ENCODE peak calls at places on chromosomes 7 and 10, in seven cellular contexts. One of them, this sample, is unnamed.

GRCh38 chr10:66637273-66638036 is 288.4 kb upstream of the LRRTM3 start:
- DNase-seq in pancreas: no peak
- DNase-seq in left ventricle myocardium inferior: no peak
- DNase-seq in foreskin fibroblast: peak; percentile 59
- DNase-seq in fibroblast of pulmonary artery: peak; percentile 0
- DNase-seq in transverse colon: no peak
- DNase-seq in adrenal gland: no peak
- DNase-seq in this sample: peak; percentile 1

GRCh38 chr10:52911163-52911562 is 138.6 kb upstream of the MBL2 start:
- DNase-seq in pancreas: no peak
- DNase-seq in left ventricle myocardium inferior: no peak
- DNase-seq in foreskin fibroblast: no peak
- DNase-seq in fibroblast of pulmonary artery: no peak
- DNase-seq in transverse colon: no peak
- DNase-seq in adrenal gland: no peak
- DNase-seq in this sample: no peak

GRCh38 chr7:15747187-15748111 is 61.0 kb upstream of the MEOX2 start:
- DNase-seq in pancreas: no peak
- DNase-seq in left ventricle myocardium inferior: no peak
- DNase-seq in foreskin fibroblast: peak; percentile 32
- DNase-seq in fibroblast of pulmonary artery: peak; percentile 47
- DNase-seq in transverse colon: no peak
- DNase-seq in adrenal gland: peak; percentile 72
- DNase-seq in this sample: no peak

GRCh38 chr10:34804306-34804705 is 10.8 kb downstream of the PARD3 start:
- DNase-seq in pancreas: no peak
- DNase-seq in left ventricle myocardium inferior: no peak
- DNase-seq in foreskin fibroblast: peak; percentile 33
- DNase-seq in fibroblast of pulmonary artery: no peak
- DNase-seq in transverse colon: no peak
- DNase-seq in adrenal gland: no peak
- DNase-seq in this sample: no peak

GRCh38 chr10:30435068-30435422 is 1.1 kb downstream of the MAP3K8 start:
- DNase-seq in pancreas: no peak
- DNase-seq in left ventricle myocardium inferior: peak; percentile 42
- DNase-seq in foreskin fibroblast: no peak
- DNase-seq in fibroblast of pulmonary artery: peak; percentile 62
- DNase-seq in transverse colon: peak; percentile 51
- DNase-seq in adrenal gland: peak; percentile 35
- DNase-seq in this sample: no peak

GRCh38 chr7:139362302-139362701 is 2.6 kb downstream of the LUC7L2 start:
- DNase-seq in pancreas: no peak
- DNase-seq in left ventricle myocardium inferior: no peak
- DNase-seq in foreskin fibroblast: peak; percentile 12
- DNase-seq in fibroblast of pulmonary artery: peak; percentile 15
- DNase-seq in transverse colon: no peak
- DNase-seq in adrenal gland: no peak
- DNase-seq in this sample: no peak

GRCh38 chr7:139619367-139619657 is 95.8 kb downstream of the CLEC2L start:
- DNase-seq in pancreas: no peak
- DNase-seq in left ventricle myocardium inferior: no peak
- DNase-seq in foreskin fibroblast: peak; percentile 83
- DNase-seq in fibroblast of pulmonary artery: peak; percentile 76
- DNase-seq in transverse colon: no peak
- DNase-seq in adrenal gland: no peak
- DNase-seq in this sample: no peak

GRCh38 chr7:99041526-99041925 is 102.4 kb downstream of the SMURF1 start:
- DNase-seq in pancreas: no peak
- DNase-seq in left ventricle myocardium inferior: no peak
- DNase-seq in foreskin fibroblast: no peak
- DNase-seq in fibroblast of pulmonary artery: no peak
- DNase-seq in transverse colon: peak; percentile 55
- DNase-seq in adrenal gland: no peak
- DNase-seq in this sample: peak; percentile 71

GRCh38 chr7:66847879-66848810 is 72.9 kb upstream of the TMEM248 start:
- DNase-seq in pancreas: no peak
- DNase-seq in left ventricle myocardium inferior: no peak
- DNase-seq in foreskin fibroblast: peak; percentile 76
- DNase-seq in fibroblast of pulmonary artery: peak; percentile 88
- DNase-seq in transverse colon: no peak
- DNase-seq in adrenal gland: no peak
- DNase-seq in this sample: no peak

GRCh38 chr7:99949645-99950228 is 20.3 kb upstream of the GJC3 start:
- DNase-seq in pancreas: no peak
- DNase-seq in left ventricle myocardium inferior: no peak
- DNase-seq in foreskin fibroblast: peak; percentile 40
- DNase-seq in fibroblast of pulmonary artery: peak; percentile 40
- DNase-seq in transverse colon: no peak
- DNase-seq in adrenal gland: no peak
- DNase-seq in this sample: no peak

GRCh38 chr10:92598321-92598720 is 5.4 kb downstream of the KIF11 start:
- DNase-seq in pancreas: no peak
- DNase-seq in left ventricle myocardium inferior: no peak
- DNase-seq in foreskin fibroblast: peak; percentile 64
- DNase-seq in fibroblast of pulmonary artery: no peak
- DNase-seq in transverse colon: no peak
- DNase-seq in adrenal gland: no peak
- DNase-seq in this sample: no peak

GRCh38 chr7:100119701-100120517 is 475 bp downstream of the CNPY4 start:
- DNase-seq in pancreas: peak; percentile 56
- DNase-seq in left ventricle myocardium inferior: peak; percentile 60
- DNase-seq in foreskin fibroblast: peak; percentile 82
- DNase-seq in fibroblast of pulmonary artery: peak; percentile 61
- DNase-seq in transverse colon: peak; percentile 68
- DNase-seq in adrenal gland: peak; percentile 69
- DNase-seq in this sample: peak; percentile 62

GRCh38 chr10:116765549-116766162 is 23.3 kb upstream of the HSPA12A start:
- DNase-seq in pancreas: no peak
- DNase-seq in left ventricle myocardium inferior: no peak
- DNase-seq in foreskin fibroblast: no peak
- DNase-seq in fibroblast of pulmonary artery: no peak
- DNase-seq in transverse colon: peak; percentile 58
- DNase-seq in adrenal gland: no peak
- DNase-seq in this sample: peak; percentile 77

GRCh38 chr7:17333227-17333626 is 34.8 kb downstream of the AHR start:
- DNase-seq in pancreas: no peak
- DNase-seq in left ventricle myocardium inferior: no peak
- DNase-seq in foreskin fibroblast: no peak
- DNase-seq in fibroblast of pulmonary artery: no peak
- DNase-seq in transverse colon: no peak
- DNase-seq in adrenal gland: no peak
- DNase-seq in this sample: no peak

GRCh38 chr7:105521027-105521730 is 892 bp downstream of the PUS7 start:
- DNase-seq in pancreas: peak; percentile 84
- DNase-seq in left ventricle myocardium inferior: peak; percentile 67
- DNase-seq in foreskin fibroblast: peak; percentile 74
- DNase-seq in fibroblast of pulmonary artery: peak; percentile 59
- DNase-seq in transverse colon: peak; percentile 61
- DNase-seq in adrenal gland: peak; percentile 73
- DNase-seq in this sample: peak; percentile 72

GRCh38 chr10:93357680-93358079 is 124.5 kb downstream of the MYOF start:
- DNase-seq in pancreas: no peak
- DNase-seq in left ventricle myocardium inferior: no peak
- DNase-seq in foreskin fibroblast: peak; percentile 64
- DNase-seq in fibroblast of pulmonary artery: peak; percentile 55
- DNase-seq in transverse colon: no peak
- DNase-seq in adrenal gland: no peak
- DNase-seq in this sample: peak; percentile 17

GRCh38 chr7:120278773-120279172 is 5.8 kb downstream of the KCND2 start:
- DNase-seq in pancreas: no peak
- DNase-seq in left ventricle myocardium inferior: no peak
- DNase-seq in foreskin fibroblast: no peak
- DNase-seq in fibroblast of pulmonary artery: no peak
- DNase-seq in transverse colon: no peak
- DNase-seq in adrenal gland: no peak
- DNase-seq in this sample: no peak

GRCh38 chr7:104956753-104957450 is 57.1 kb upstream of the KMT2E start:
- DNase-seq in pancreas: no peak
- DNase-seq in left ventricle myocardium inferior: no peak
- DNase-seq in foreskin fibroblast: peak; percentile 89
- DNase-seq in fibroblast of pulmonary artery: peak; percentile 67
- DNase-seq in transverse colon: no peak
- DNase-seq in adrenal gland: no peak
- DNase-seq in this sample: no peak

GRCh38 chr7:55427800-55428199 is 62.7 kb downstream of the LANCL2 start:
- DNase-seq in pancreas: no peak
- DNase-seq in left ventricle myocardium inferior: no peak
- DNase-seq in foreskin fibroblast: no peak
- DNase-seq in fibroblast of pulmonary artery: no peak
- DNase-seq in transverse colon: no peak
- DNase-seq in adrenal gland: no peak
- DNase-seq in this sample: no peak

GRCh38 chr10:21529236-21529910 is 3.9 kb upstream of the SKIDA1 start:
- DNase-seq in pancreas: no peak
- DNase-seq in left ventricle myocardium inferior: no peak
- DNase-seq in foreskin fibroblast: no peak
- DNase-seq in fibroblast of pulmonary artery: no peak
- DNase-seq in transverse colon: no peak
- DNase-seq in adrenal gland: no peak
- DNase-seq in this sample: no peak

GRCh38 chr7:56105508-56105907 is 768 bp downstream of the CHCHD2 start:
- DNase-seq in pancreas: peak; percentile 12
- DNase-seq in left ventricle myocardium inferior: no peak
- DNase-seq in foreskin fibroblast: peak; percentile 89
- DNase-seq in fibroblast of pulmonary artery: peak; percentile 77
- DNase-seq in transverse colon: peak; percentile 29
- DNase-seq in adrenal gland: peak; percentile 79
- DNase-seq in this sample: no peak

GRCh38 chr10:131149586-131149985 is 161.9 kb downstream of the TCERG1L start:
- DNase-seq in pancreas: no peak
- DNase-seq in left ventricle myocardium inferior: no peak
- DNase-seq in foreskin fibroblast: no peak
- DNase-seq in fibroblast of pulmonary artery: no peak
- DNase-seq in transverse colon: no peak
- DNase-seq in adrenal gland: no peak
- DNase-seq in this sample: no peak

GRCh38 chr7:154765118-154765517 is 237.8 kb downstream of the PAXIP1 start:
- DNase-seq in pancreas: no peak
- DNase-seq in left ventricle myocardium inferior: no peak
- DNase-seq in foreskin fibroblast: no peak
- DNase-seq in fibroblast of pulmonary artery: no peak
- DNase-seq in transverse colon: no peak
- DNase-seq in adrenal gland: no peak
- DNase-seq in this sample: no peak

DNA sequence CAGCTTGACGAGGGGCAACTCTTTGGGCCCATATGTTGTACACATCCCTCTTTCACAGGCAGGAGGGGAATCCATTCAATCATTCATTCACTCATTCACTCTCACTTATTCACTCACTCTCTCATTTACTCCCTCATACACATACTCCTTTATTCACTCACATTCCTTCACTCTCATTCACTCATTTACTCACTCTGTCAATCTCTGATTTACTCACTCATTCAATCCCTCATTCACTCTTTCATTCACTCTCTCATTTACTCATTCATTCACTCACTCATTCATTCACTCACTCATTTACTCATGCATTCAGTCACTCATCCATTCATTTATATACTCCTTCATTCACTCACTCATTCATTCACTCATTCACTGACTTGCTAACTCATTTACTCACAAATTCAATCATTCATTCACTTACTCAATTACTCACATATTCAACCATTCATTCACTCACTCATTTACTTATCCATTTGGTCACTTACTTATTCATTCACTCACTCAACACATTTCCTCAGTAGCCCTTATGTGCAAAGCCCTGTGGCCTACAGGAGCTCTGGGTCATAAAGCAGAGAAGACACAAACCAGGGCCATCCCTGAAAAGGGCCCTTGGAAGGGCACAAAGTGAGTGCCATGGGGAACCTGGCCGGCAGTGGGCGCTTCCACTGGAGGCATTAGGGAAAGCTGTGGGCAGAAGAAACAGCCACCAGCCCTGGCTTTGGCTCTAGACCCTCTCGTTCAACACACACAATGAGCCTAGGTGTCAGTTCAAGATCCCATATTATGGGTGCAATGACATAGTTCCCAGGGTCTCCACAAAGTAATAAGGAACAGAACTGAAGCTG is 26.0 kb downstream of the HIP1 start:
- DNase-seq in pancreas: no peak
- DNase-seq in left ventricle myocardium inferior: no peak
- DNase-seq in foreskin fibroblast: no peak
- DNase-seq in fibroblast of pulmonary artery: no peak
- DNase-seq in transverse colon: no peak
- DNase-seq in adrenal gland: no peak
- DNase-seq in this sample: no peak
- H3K4me3 ChIP-seq in pancreas: no peak overlapping the region
- H3K4me3 ChIP-seq in left ventricle myocardium inferior: peak overlapping the region; percentile 47
- H3K4me3 ChIP-seq in foreskin fibroblast: no peak overlapping the region
- H3K4me3 ChIP-seq in fibroblast of pulmonary artery: no peak overlapping the region
- H3K4me3 ChIP-seq in transverse colon: no peak overlapping the region
- H3K4me3 ChIP-seq in adrenal gland: no peak overlapping the region
- H3K4me3 ChIP-seq in this sample: no peak overlapping the region

GRCh38 chr10:110002801-110003523 is 4.8 kb upstream of the ADD3 start:
- DNase-seq in pancreas: no peak
- DNase-seq in left ventricle myocardium inferior: no peak
- DNase-seq in foreskin fibroblast: no peak
- DNase-seq in fibroblast of pulmonary artery: no peak
- DNase-seq in transverse colon: peak; percentile 43
- DNase-seq in adrenal gland: no peak
- DNase-seq in this sample: no peak
- H3K4me3 ChIP-seq in pancreas: no peak overlapping the region
- H3K4me3 ChIP-seq in left ventricle myocardium inferior: no peak overlapping the region
- H3K4me3 ChIP-seq in foreskin fibroblast: no peak overlapping the region
- H3K4me3 ChIP-seq in fibroblast of pulmonary artery: no peak overlapping the region
- H3K4me3 ChIP-seq in transverse colon: no peak overlapping the region
- H3K4me3 ChIP-seq in adrenal gland: no peak overlapping the region
- H3K4me3 ChIP-seq in this sample: no peak overlapping the region

GRCh38 chr10:75431180-75432111 is at the start of gene LRMDA:
- DNase-seq in pancreas: peak; percentile 82
- DNase-seq in left ventricle myocardium inferior: peak; percentile 51
- DNase-seq in foreskin fibroblast: peak; percentile 34
- DNase-seq in fibroblast of pulmonary artery: peak; percentile 39
- DNase-seq in transverse colon: peak; percentile 42
- DNase-seq in adrenal gland: peak; percentile 86
- DNase-seq in this sample: peak; percentile 66
- H3K4me3 ChIP-seq in pancreas: peak within 1 kb of the TSS; percentile 80
- H3K4me3 ChIP-seq in left ventricle myocardium inferior: peak within 1 kb of the TSS; percentile 77
- H3K4me3 ChIP-seq in foreskin fibroblast: peak within 1 kb of the TSS; percentile 27
- H3K4me3 ChIP-seq in fibroblast of pulmonary artery: peak within 1 kb of the TSS; percentile 31
- H3K4me3 ChIP-seq in transverse colon: peak within 1 kb of the TSS; percentile 46
- H3K4me3 ChIP-seq in adrenal gland: no peak within 1 kb of the TSS
- H3K4me3 ChIP-seq in this sample: peak within 1 kb of the TSS; percentile 17

DNA sequence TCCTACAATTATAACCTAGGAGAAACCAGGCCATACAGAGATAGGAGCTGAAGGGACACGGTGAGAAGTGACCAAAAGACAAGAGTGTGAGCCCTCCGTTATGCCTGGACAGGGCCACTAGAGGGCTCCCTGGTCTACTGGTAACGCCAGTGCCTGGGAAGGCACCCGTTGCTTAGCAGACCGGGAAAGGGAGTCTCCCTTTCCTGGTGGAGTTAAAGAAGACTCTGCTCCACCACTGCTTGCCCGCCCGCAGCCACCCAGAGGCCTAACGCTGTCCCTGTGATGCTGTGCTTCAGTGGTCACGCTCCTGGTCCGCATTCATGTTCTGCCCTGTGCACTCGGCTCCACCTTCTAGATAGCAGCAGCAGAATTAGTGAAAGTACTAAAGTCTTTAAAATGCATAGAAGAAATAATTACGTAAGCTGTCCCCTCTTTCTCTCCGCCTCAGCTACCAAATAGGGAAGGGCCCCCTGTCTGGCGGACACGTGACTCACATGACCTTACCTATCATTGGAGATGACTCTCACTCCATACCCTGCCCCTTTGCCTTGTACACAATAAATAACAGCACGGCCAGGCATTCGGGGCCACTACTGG is 34.8 kb downstream of the GRID2IP start:
- DNase-seq in pancreas: peak; percentile 91
- DNase-seq in left ventricle myocardium inferior: peak; percentile 81
- DNase-seq in foreskin fibroblast: peak; percentile 92
- DNase-seq in fibroblast of pulmonary artery: peak; percentile 88
- DNase-seq in transverse colon: peak; percentile 86
- DNase-seq in adrenal gland: peak; percentile 86
- DNase-seq in this sample: peak; percentile 89
- H3K4me3 ChIP-seq in pancreas: no peak overlapping the region
- H3K4me3 ChIP-seq in left ventricle myocardium inferior: peak overlapping the region; percentile 45
- H3K4me3 ChIP-seq in foreskin fibroblast: no peak overlapping the region
- H3K4me3 ChIP-seq in fibroblast of pulmonary artery: no peak overlapping the region
- H3K4me3 ChIP-seq in transverse colon: peak overlapping the region; percentile 17
- H3K4me3 ChIP-seq in adrenal gland: no peak overlapping the region
- H3K4me3 ChIP-seq in this sample: no peak overlapping the region